ENCODE peak calls at places on chromosome 19, in eight cellular contexts. One of them, this sample, is unnamed.

GRCh38 chr19:49150106-49150943 is 4.9 kb downstream of the HRC start:
- DNase-seq in NCI-H510A: peak
- DNase-seq in lower leg skin: peak
- DNase-seq in mucosa of descending colon: peak
- DNase-seq in activated T-helper 1 cell treated with anti-CD3 and anti-CD28 coated beads, Interleukin-2, amount 50 U/mL, for 16 hours: no peak
- DNase-seq in hepatic stellate cell: peak
- DNase-seq in left cardiac atrium: peak
- DNase-seq in astrocyte: peak
- DNase-seq in this sample: no peak

GRCh38 chr19:6916952-6917351 is 29.6 kb downstream of the ADGRE1 start:
- DNase-seq in lower leg skin: no peak
- DNase-seq in mucosa of descending colon: no peak
- DNase-seq in left cardiac atrium: no peak
- DNase-seq in astrocyte: no peak
- DNase-seq in NCI-H510A: no peak
- DNase-seq in hepatic stellate cell: no peak
- DNase-seq in activated T-helper 1 cell treated with anti-CD3 and anti-CD28 coated beads, Interleukin-2, amount 50 U/mL, for 16 hours: no peak
- DNase-seq in this sample: no peak

GRCh38 chr19:44807652-44808462 is 1.0 kb upstream of the BCAM start:
- DNase-seq in left cardiac atrium: no peak
- DNase-seq in mucosa of descending colon: no peak
- DNase-seq in lower leg skin: no peak
- DNase-seq in NCI-H510A: peak
- DNase-seq in hepatic stellate cell: peak
- DNase-seq in astrocyte: peak
- DNase-seq in activated T-helper 1 cell treated with anti-CD3 and anti-CD28 coated beads, Interleukin-2, amount 50 U/mL, for 16 hours: no peak
- DNase-seq in this sample: no peak

GRCh38 chr19:33401683-33402420 is 28.3 kb downstream of the CEBPG start:
- DNase-seq in NCI-H510A: no peak
- DNase-seq in activated T-helper 1 cell treated with anti-CD3 and anti-CD28 coated beads, Interleukin-2, amount 50 U/mL, for 16 hours: no peak
- DNase-seq in left cardiac atrium: no peak
- DNase-seq in astrocyte: no peak
- DNase-seq in lower leg skin: no peak
- DNase-seq in mucosa of descending colon: peak
- DNase-seq in hepatic stellate cell: no peak
- DNase-seq in this sample: no peak

GRCh38 chr19:47363758-47364529 is 14.8 kb downstream of the DHX34 start:
- DNase-seq in lower leg skin: no peak
- DNase-seq in mucosa of descending colon: no peak
- DNase-seq in astrocyte: no peak
- DNase-seq in hepatic stellate cell: no peak
- DNase-seq in activated T-helper 1 cell treated with anti-CD3 and anti-CD28 coated beads, Interleukin-2, amount 50 U/mL, for 16 hours: no peak
- DNase-seq in NCI-H510A: no peak
- DNase-seq in left cardiac atrium: no peak
- DNase-seq in this sample: no peak

GRCh38 chr19:14786421-14786851 is 8.1 kb upstream of the ADGRE2 start:
- DNase-seq in hepatic stellate cell: no peak
- DNase-seq in NCI-H510A: no peak
- DNase-seq in astrocyte: no peak
- DNase-seq in left cardiac atrium: no peak
- DNase-seq in activated T-helper 1 cell treated with anti-CD3 and anti-CD28 coated beads, Interleukin-2, amount 50 U/mL, for 16 hours: no peak
- DNase-seq in mucosa of descending colon: no peak
- DNase-seq in lower leg skin: peak
- DNase-seq in this sample: no peak

GRCh38 chr19:16882146-16882545 is 6.7 kb upstream of the F2RL3 start:
- DNase-seq in astrocyte: no peak
- DNase-seq in activated T-helper 1 cell treated with anti-CD3 and anti-CD28 coated beads, Interleukin-2, amount 50 U/mL, for 16 hours: no peak
- DNase-seq in left cardiac atrium: no peak
- DNase-seq in lower leg skin: no peak
- DNase-seq in mucosa of descending colon: no peak
- DNase-seq in hepatic stellate cell: no peak
- DNase-seq in NCI-H510A: no peak
- DNase-seq in this sample: no peak

GRCh38 chr19:48391100-48392005 is at the start of gene KDELR1:
- DNase-seq in left cardiac atrium: peak
- DNase-seq in NCI-H510A: peak
- DNase-seq in lower leg skin: peak
- DNase-seq in hepatic stellate cell: peak
- DNase-seq in activated T-helper 1 cell treated with anti-CD3 and anti-CD28 coated beads, Interleukin-2, amount 50 U/mL, for 16 hours: peak
- DNase-seq in mucosa of descending colon: peak
- DNase-seq in astrocyte: peak
- DNase-seq in this sample: no peak

GRCh38 chr19:42942187-42942789 is 5.3 kb upstream of the PSG7 start:
- DNase-seq in activated T-helper 1 cell treated with anti-CD3 and anti-CD28 coated beads, Interleukin-2, amount 50 U/mL, for 16 hours: no peak
- DNase-seq in lower leg skin: no peak
- DNase-seq in NCI-H510A: no peak
- DNase-seq in hepatic stellate cell: no peak
- DNase-seq in left cardiac atrium: no peak
- DNase-seq in mucosa of descending colon: no peak
- DNase-seq in astrocyte: peak
- DNase-seq in this sample: no peak